ENCODE peak calls at places on chromosomes 3 and 15, in nine cellular contexts. One of them, this sample, is unnamed. For H3K27me3, the result is how much of the 10 kb centered on the place peaks cover.

GRCh38 chr3:159172473-159172872 is 370.6 kb downstream of the MFSD1 start:
- DNase-seq in H9: no peak
- DNase-seq in colonic mucosa: no peak
- DNase-seq in ascending aorta: no peak
- DNase-seq in heart left ventricle: no peak
- DNase-seq in adrenal gland: no peak
- DNase-seq in neuronal stem cell: no peak
- DNase-seq in left lung: no peak
- DNase-seq in right cardiac atrium: no peak
- DNase-seq in this sample: no peak

GRCh38 chr3:120425877-120426276 is 24.9 kb downstream of the FSTL1 start:
- DNase-seq in H9: no peak
- DNase-seq in colonic mucosa: no peak
- DNase-seq in ascending aorta: peak
- DNase-seq in heart left ventricle: peak
- DNase-seq in adrenal gland: peak
- DNase-seq in neuronal stem cell: no peak
- DNase-seq in left lung: no peak
- DNase-seq in right cardiac atrium: peak
- DNase-seq in this sample: no peak

GRCh38 chr3:24640330-24640877 is 145.8 kb upstream of the THRB start:
- DNase-seq in H9: no peak
- DNase-seq in colonic mucosa: peak
- DNase-seq in ascending aorta: no peak
- DNase-seq in heart left ventricle: no peak
- DNase-seq in adrenal gland: no peak
- DNase-seq in neuronal stem cell: no peak
- DNase-seq in left lung: no peak
- DNase-seq in right cardiac atrium: no peak
- DNase-seq in this sample: no peak

GRCh38 chr3:181711325-181712135 is at the start of gene SOX2:
- DNase-seq in H9: peak
- DNase-seq in colonic mucosa: peak
- DNase-seq in ascending aorta: no peak
- DNase-seq in heart left ventricle: peak
- DNase-seq in adrenal gland: no peak
- DNase-seq in neuronal stem cell: peak
- DNase-seq in left lung: peak
- DNase-seq in right cardiac atrium: peak
- DNase-seq in this sample: peak

GRCh38 chr15:37032091-37032775 is 68.1 kb downstream of the MEIS2 start:
- DNase-seq in H9: no peak
- DNase-seq in colonic mucosa: no peak
- DNase-seq in ascending aorta: no peak
- DNase-seq in heart left ventricle: no peak
- DNase-seq in adrenal gland: no peak
- DNase-seq in neuronal stem cell: no peak
- DNase-seq in left lung: peak
- DNase-seq in right cardiac atrium: no peak
- DNase-seq in this sample: no peak

GRCh38 chr15:74307827-74308642 is 59.4 kb downstream of the CYP11A1 start:
- DNase-seq in H9: peak
- DNase-seq in colonic mucosa: peak
- DNase-seq in ascending aorta: peak
- DNase-seq in heart left ventricle: peak
- DNase-seq in adrenal gland: peak
- DNase-seq in neuronal stem cell: no peak
- DNase-seq in left lung: no peak
- DNase-seq in right cardiac atrium: peak
- DNase-seq in this sample: peak

GRCh38 chr15:65196637-65197336 is 11.6 kb upstream of the CLPX start:
- DNase-seq in H9: no peak
- DNase-seq in colonic mucosa: no peak
- DNase-seq in ascending aorta: no peak
- DNase-seq in heart left ventricle: no peak
- DNase-seq in adrenal gland: no peak
- DNase-seq in neuronal stem cell: no peak
- DNase-seq in left lung: no peak
- DNase-seq in right cardiac atrium: no peak
- DNase-seq in this sample: no peak

GRCh38 chr3:13070622-13071021 is 2.6 kb downstream of the IQSEC1 start:
- DNase-seq in H9: no peak
- DNase-seq in colonic mucosa: no peak
- DNase-seq in ascending aorta: no peak
- DNase-seq in heart left ventricle: no peak
- DNase-seq in adrenal gland: no peak
- DNase-seq in neuronal stem cell: no peak
- DNase-seq in left lung: no peak
- DNase-seq in right cardiac atrium: no peak
- DNase-seq in this sample: no peak

GRCh38 chr3:124850633-124851032 is 36.5 kb downstream of the ITGB5 start:
- DNase-seq in H9: no peak
- DNase-seq in colonic mucosa: no peak
- DNase-seq in ascending aorta: peak
- DNase-seq in heart left ventricle: no peak
- DNase-seq in adrenal gland: peak
- DNase-seq in neuronal stem cell: no peak
- DNase-seq in left lung: no peak
- DNase-seq in right cardiac atrium: peak
- DNase-seq in this sample: no peak

GRCh38 chr3:127840671-127841070 is 18.4 kb upstream of the MGLL start:
- DNase-seq in H9: no peak
- DNase-seq in colonic mucosa: no peak
- DNase-seq in ascending aorta: no peak
- DNase-seq in heart left ventricle: no peak
- DNase-seq in adrenal gland: no peak
- DNase-seq in neuronal stem cell: no peak
- DNase-seq in left lung: no peak
- DNase-seq in right cardiac atrium: no peak
- DNase-seq in this sample: no peak

GRCh38 chr3:187064210-187065115 is 74.8 kb downstream of the RPL39L start:
- DNase-seq in H9: no peak
- DNase-seq in colonic mucosa: no peak
- DNase-seq in ascending aorta: no peak
- DNase-seq in heart left ventricle: no peak
- DNase-seq in adrenal gland: no peak
- DNase-seq in neuronal stem cell: no peak
- DNase-seq in left lung: no peak
- DNase-seq in right cardiac atrium: no peak
- DNase-seq in this sample: no peak

GRCh38 chr3:102069211-102069662 is 219.9 kb downstream of the NFKBIZ start:
- DNase-seq in H9: no peak
- DNase-seq in colonic mucosa: no peak
- DNase-seq in ascending aorta: no peak
- DNase-seq in heart left ventricle: no peak
- DNase-seq in adrenal gland: no peak
- DNase-seq in neuronal stem cell: no peak
- DNase-seq in left lung: no peak
- DNase-seq in right cardiac atrium: no peak
- DNase-seq in this sample: no peak

GRCh38 chr3:60282840-60283239 is 968.4 kb downstream of the FHIT start:
- DNase-seq in H9: no peak
- DNase-seq in colonic mucosa: no peak
- DNase-seq in ascending aorta: no peak
- DNase-seq in heart left ventricle: no peak
- DNase-seq in adrenal gland: no peak
- DNase-seq in neuronal stem cell: no peak
- DNase-seq in left lung: no peak
- DNase-seq in right cardiac atrium: no peak
- DNase-seq in this sample: no peak

GRCh38 chr3:134799393-134799792 is 4.3 kb downstream of the EPHB1 start:
- DNase-seq in H9: no peak
- DNase-seq in colonic mucosa: no peak
- DNase-seq in ascending aorta: no peak
- DNase-seq in heart left ventricle: no peak
- DNase-seq in adrenal gland: peak
- DNase-seq in neuronal stem cell: no peak
- DNase-seq in left lung: no peak
- DNase-seq in right cardiac atrium: no peak
- DNase-seq in this sample: no peak

GRCh38 chr3:111598552-111598951 is 3.4 kb upstream of the ZBED2 start:
- DNase-seq in H9: no peak
- DNase-seq in colonic mucosa: no peak
- DNase-seq in ascending aorta: no peak
- DNase-seq in heart left ventricle: no peak
- DNase-seq in adrenal gland: no peak
- DNase-seq in neuronal stem cell: no peak
- DNase-seq in left lung: no peak
- DNase-seq in right cardiac atrium: no peak
- DNase-seq in this sample: no peak

GRCh38 chr15:27067175-27067574 is 96.2 kb downstream of the GABRG3 start:
- DNase-seq in H9: no peak
- DNase-seq in colonic mucosa: no peak
- DNase-seq in ascending aorta: no peak
- DNase-seq in heart left ventricle: no peak
- DNase-seq in adrenal gland: no peak
- DNase-seq in neuronal stem cell: no peak
- DNase-seq in left lung: no peak
- DNase-seq in right cardiac atrium: no peak
- DNase-seq in this sample: no peak

GRCh38 chr3:140424211-140424610 is 253.7 kb upstream of the TRIM42 start:
- DNase-seq in H9: no peak
- DNase-seq in colonic mucosa: no peak
- DNase-seq in ascending aorta: no peak
- DNase-seq in heart left ventricle: no peak
- DNase-seq in adrenal gland: no peak
- DNase-seq in neuronal stem cell: no peak
- DNase-seq in left lung: no peak
- DNase-seq in right cardiac atrium: no peak
- DNase-seq in this sample: no peak

GRCh38 chr3:180267202-180267843 is 230.6 kb upstream of the PEX5L start:
- DNase-seq in H9: no peak
- DNase-seq in colonic mucosa: no peak
- DNase-seq in ascending aorta: no peak
- DNase-seq in heart left ventricle: no peak
- DNase-seq in adrenal gland: no peak
- DNase-seq in neuronal stem cell: no peak
- DNase-seq in left lung: no peak
- DNase-seq in right cardiac atrium: no peak
- DNase-seq in this sample: no peak

GRCh38 chr3:196708467-196708866 is 3.6 kb downstream of the CEP19 start:
- DNase-seq in H9: no peak
- DNase-seq in colonic mucosa: no peak
- DNase-seq in ascending aorta: no peak
- DNase-seq in heart left ventricle: no peak
- DNase-seq in adrenal gland: no peak
- DNase-seq in neuronal stem cell: no peak
- DNase-seq in left lung: no peak
- DNase-seq in right cardiac atrium: no peak
- DNase-seq in this sample: no peak

GRCh38 chr3:175590745-175591144 is 731.6 kb downstream of the NAALADL2 start:
- DNase-seq in H9: no peak
- DNase-seq in colonic mucosa: no peak
- DNase-seq in ascending aorta: no peak
- DNase-seq in heart left ventricle: no peak
- DNase-seq in adrenal gland: no peak
- DNase-seq in neuronal stem cell: no peak
- DNase-seq in left lung: no peak
- DNase-seq in right cardiac atrium: no peak
- DNase-seq in this sample: no peak

GRCh38 chr3:128994173-128994512 is 267 bp upstream of the CFAP92 start:
- DNase-seq in H9: no peak
- DNase-seq in colonic mucosa: no peak
- DNase-seq in ascending aorta: no peak
- DNase-seq in heart left ventricle: no peak
- DNase-seq in adrenal gland: no peak
- DNase-seq in neuronal stem cell: no peak
- DNase-seq in left lung: no peak
- DNase-seq in right cardiac atrium: no peak
- DNase-seq in this sample: no peak
- H3K27me3 ChIP-seq in H9: under half
- H3K27me3 ChIP-seq in colonic mucosa: under half
- H3K27me3 ChIP-seq in ascending aorta: under half
- H3K27me3 ChIP-seq in heart left ventricle: under half
- H3K27me3 ChIP-seq in adrenal gland: under half
- H3K27me3 ChIP-seq in neuronal stem cell: under half
- H3K27me3 ChIP-seq in left lung: under half
- H3K27me3 ChIP-seq in right cardiac atrium: under half
- H3K27me3 ChIP-seq in this sample: under half

GRCh38 chr3:173913985-173914421 is 516.5 kb downstream of the NLGN1 start:
- DNase-seq in H9: no peak
- DNase-seq in colonic mucosa: no peak
- DNase-seq in ascending aorta: no peak
- DNase-seq in heart left ventricle: no peak
- DNase-seq in adrenal gland: no peak
- DNase-seq in neuronal stem cell: no peak
- DNase-seq in left lung: no peak
- DNase-seq in right cardiac atrium: no peak
- DNase-seq in this sample: no peak
- H3K27ac ChIP-seq in H9: peak
- H3K27ac ChIP-seq in colonic mucosa: no peak
- H3K27ac ChIP-seq in ascending aorta: no peak
- H3K27ac ChIP-seq in heart left ventricle: peak
- H3K27ac ChIP-seq in adrenal gland: no peak
- H3K27ac ChIP-seq in neuronal stem cell: no peak
- H3K27ac ChIP-seq in left lung: no peak
- H3K27ac ChIP-seq in right cardiac atrium: no peak
- H3K27ac ChIP-seq in this sample: peak

DNA sequence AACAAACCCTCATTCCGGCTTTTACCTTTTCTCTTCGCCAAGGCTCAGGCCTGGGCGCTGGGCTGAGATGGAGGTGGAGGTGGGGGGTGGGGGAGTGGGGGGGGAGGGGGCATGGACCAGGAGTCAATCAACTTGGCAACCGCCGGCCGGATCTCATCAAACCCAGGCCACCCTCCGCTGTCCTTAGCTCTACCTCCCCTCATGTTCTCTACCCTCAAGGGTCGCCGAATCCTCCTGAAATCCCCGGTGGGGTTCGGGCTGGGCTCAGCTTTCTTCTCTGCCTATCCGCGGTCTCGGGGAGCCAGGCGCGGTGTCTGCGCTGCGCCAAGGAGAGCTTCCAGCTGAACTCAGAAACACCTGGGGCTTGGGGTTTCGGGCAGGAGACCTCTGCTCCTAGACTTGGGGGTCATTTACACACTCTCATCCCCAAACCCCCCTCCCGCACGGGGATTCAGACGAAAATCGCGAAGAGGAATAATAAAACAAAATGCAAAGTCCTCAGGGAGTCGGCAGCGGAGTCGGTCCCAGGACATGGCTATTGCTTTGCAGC is 2.5 kb downstream of the ONECUT1 start:
- DNase-seq in H9: no peak
- DNase-seq in colonic mucosa: no peak
- DNase-seq in ascending aorta: no peak
- DNase-seq in heart left ventricle: no peak
- DNase-seq in adrenal gland: no peak
- DNase-seq in neuronal stem cell: no peak
- DNase-seq in left lung: no peak
- DNase-seq in right cardiac atrium: no peak
- DNase-seq in this sample: no peak
- H3K27me3 ChIP-seq in H9: half or more
- H3K27me3 ChIP-seq in colonic mucosa: half or more
- H3K27me3 ChIP-seq in ascending aorta: under half
- H3K27me3 ChIP-seq in heart left ventricle: half or more
- H3K27me3 ChIP-seq in adrenal gland: half or more
- H3K27me3 ChIP-seq in neuronal stem cell: half or more
- H3K27me3 ChIP-seq in left lung: half or more
- H3K27me3 ChIP-seq in right cardiac atrium: under half
- H3K27me3 ChIP-seq in this sample: half or more

GRCh38 chr15:66374179-66374578 is 12.5 kb upstream of the MAP2K1 start:
- DNase-seq in H9: no peak
- DNase-seq in colonic mucosa: no peak
- DNase-seq in ascending aorta: no peak
- DNase-seq in heart left ventricle: no peak
- DNase-seq in adrenal gland: no peak
- DNase-seq in neuronal stem cell: no peak
- DNase-seq in left lung: no peak
- DNase-seq in right cardiac atrium: no peak
- DNase-seq in this sample: no peak
- H3K27ac ChIP-seq in H9: no peak
- H3K27ac ChIP-seq in colonic mucosa: no peak
- H3K27ac ChIP-seq in ascending aorta: no peak
- H3K27ac ChIP-seq in heart left ventricle: no peak
- H3K27ac ChIP-seq in adrenal gland: no peak
- H3K27ac ChIP-seq in neuronal stem cell: no peak
- H3K27ac ChIP-seq in left lung: no peak
- H3K27ac ChIP-seq in right cardiac atrium: no peak
- H3K27ac ChIP-seq in this sample: no peak